ENCODE peak calls at places on chromosome 21, in five cellular contexts. F is suprapubic skin; C is Kasumi-1; E is stimulated activated CD8-positive, alpha-beta memory T cell treated with anti-CD3 and anti-CD28 coated beads, Interleukin-7, amount 100 ng/mL, for 1 hour; I is LHCN-M2. P is an unnamed sample.

GRCh38 chr21:34989337-34990151 is 59.6 kb downstream of the RUNX1 start:
- DNase-seq in C (no peak), E (no peak), I (no peak), F (no peak), P (no peak)

GRCh38 chr21:44734841-44735240 is 23.5 kb upstream of the TSPEAR start:
- DNase-seq in E (no peak), I (no peak), F (peak), C (no peak), P (no peak)

GRCh38 chr21:45431781-45432572 is 27.0 kb downstream of the COL18A1 start:
- DNase-seq in F (no peak), I (no peak), C (no peak), E (no peak), P (no peak)

GRCh38 chr21:45142469-45142868 is 68.1 kb downstream of the ADARB1 start:
- DNase-seq in E (no peak), C (no peak), I (peak), F (no peak), P (peak)

GRCh38 chr21:29748391-29749167 is 191.2 kb downstream of the GRIK1 start:
- DNase-seq in C (no peak), E (no peak), F (no peak), I (no peak), P (no peak)

GRCh38 chr21:35995522-35996088 is 64.7 kb downstream of the SETD4 start:
- DNase-seq in E (no peak), F (no peak), C (no peak), I (no peak), P (no peak)

GRCh38 chr21:41726058-41726558 is 40.7 kb downstream of the RIPK4 start:
- DNase-seq in C (no peak), E (no peak), I (no peak), F (no peak), P (no peak)

GRCh38 chr21:27561116-27561515 is 594.2 kb upstream of the ADAMTS5 start:
- DNase-seq in I (no peak), E (no peak), C (no peak), F (no peak), P (peak)

GRCh38 chr21:14078746-14079375 is 131.9 kb downstream of the LIPI start:
- DNase-seq in E (no peak), F (no peak), I (no peak), C (no peak), P (no peak)

GRCh38 chr21:41802684-41803083 is 35.8 kb upstream of the RIPK4 start:
- DNase-seq in I (no peak), C (peak), F (peak), E (no peak), P (no peak)

GRCh38 chr21:15826147-15826780 is 96.5 kb downstream of the USP25 start:
- DNase-seq in E (no peak), I (peak), C (peak), F (no peak), P (peak)

GRCh38 chr21:32599146-32599925 is 12.8 kb downstream of the CFAP298 start:
- DNase-seq in C (no peak), I (no peak), E (no peak), F (no peak), P (no peak)

GRCh38 chr21:15820857-15821256 is 91.1 kb downstream of the USP25 start:
- DNase-seq in F (no peak), E (no peak), I (no peak), C (no peak), P (peak)

GRCh38 chr21:44051462-44051941 is 39.4 kb downstream of the TRAPPC10 start:
- DNase-seq in E (no peak), F (no peak), I (peak), C (no peak), P (no peak)

GRCh38 chr21:44466996-44467858 is 11.9 kb downstream of the LRRC3 start:
- DNase-seq in F (peak), E (no peak), I (no peak), C (no peak), P (no peak)

GRCh38 chr21:45853703-45854342 is 127.7 kb upstream of the COL6A1 start:
- DNase-seq in I (no peak), C (no peak), F (peak), E (no peak), P (no peak)

GRCh38 chr21:41680444-41681335 is 86.2 kb downstream of the RIPK4 start:
- DNase-seq in E (no peak), C (no peak), I (no peak), F (no peak), P (no peak)

GRCh38 chr21:18550361-18550760 is 146.8 kb upstream of the TMPRSS15 start:
- DNase-seq in F (no peak), I (no peak), E (no peak), C (no peak), P (no peak)

GRCh38 chr21:17270234-17270633 is 242.6 kb upstream of the CXADR start:
- DNase-seq in I (peak), C (peak), F (no peak), E (no peak), P (no peak)

GRCh38 chr21:32698971-32699693 is 28.7 kb downstream of the SYNJ1 start:
- DNase-seq in F (no peak), C (no peak), I (no peak), E (no peak), P (no peak)

GRCh38 chr21:46401186-46401910 is 57.3 kb upstream of the DIP2A start:
- DNase-seq in C (no peak), I (no peak), F (no peak), E (no peak), P (no peak)

GRCh38 chr21:43572443-43572842 is 86.8 kb downstream of the HSF2BP start:
- DNase-seq in I (peak), C (no peak), F (no peak), E (no peak), P (no peak)

GRCh38 chr21:14968821-14969220 is 96.0 kb downstream of the NRIP1 start:
- DNase-seq in C (no peak), I (no peak), F (no peak), E (no peak), P (peak)

GRCh38 chr21:39053126-39053525 is 130.1 kb downstream of the PSMG1 start:
- DNase-seq in E (no peak), C (no peak), F (no peak), I (no peak), P (no peak)

GRCh38 chr21:44533121-44533890 is 6.7 kb downstream of the KRTAP10-1 start:
- DNase-seq in I (no peak), E (no peak), F (peak), C (no peak), P (no peak)

GRCh38 chr21:41152149-41152548 is 15.8 kb upstream of the BACE2 start:
- DNase-seq in E (no peak), C (peak), I (no peak), F (no peak), P (no peak)

GRCh38 chr21:39004776-39005605 is 178.3 kb downstream of the PSMG1 start:
- DNase-seq in E (no peak), I (no peak), C (peak), F (no peak), P (no peak)

GRCh38 chr21:27536319-27536718 is 569.4 kb upstream of the ADAMTS5 start:
- DNase-seq in I (peak), E (no peak), C (no peak), F (no peak), P (peak)

GRCh38 chr21:15804247-15804985 is 74.6 kb downstream of the USP25 start:
- DNase-seq in F (no peak), E (no peak), I (no peak), C (peak), P (no peak)

GRCh38 chr21:43609501-43610340 is 49.6 kb downstream of the HSF2BP start:
- DNase-seq in F (no peak), C (no peak), I (no peak), E (no peak), P (peak)

GRCh38 chr21:25636727-25637126 is 2.3 kb upstream of the JAM2 start:
- DNase-seq in E (no peak), F (no peak), C (no peak), I (peak), P (peak)

GRCh38 chr21:36910581-36911307 is 55.7 kb downstream of the HLCS start:
- DNase-seq in I (peak), E (no peak), F (no peak), C (no peak), P (no peak)

GRCh38 chr21:31505975-31506374 is 153.5 kb upstream of the SOD1 start:
- DNase-seq in E (no peak), C (no peak), F (no peak), I (no peak), P (no peak)

GRCh38 chr21:36203603-36203889 is 46.9 kb downstream of the DOP1B start:
- DNase-seq in F (no peak), C (no peak), I (peak), E (no peak), P (peak)